ENCODE peak calls at places on chromosomes 2 and 18, in ten cellular contexts. R is breast epithelium, G is transverse colon, Q is spleen, H is stomach, I is sigmoid colon, L is K562, W is H1, C is SK-N-MC, V is GM12878. Y is an unnamed sample.

GRCh38 chr2:16727256-16727655 is 61.6 kb upstream of the CYRIA start:
- DNase-seq in G (no peak), I (no peak), Q (no peak), V (no peak), W (no peak), H (peak), R (no peak), C (no peak), L (no peak), Y (no peak)

GRCh38 chr2:215728504-215729065 is 284.8 kb downstream of the MREG start:
- DNase-seq in W (no peak), L (no peak), G (no peak), Q (no peak), R (no peak), H (no peak), C (no peak), V (peak), I (no peak), Y (no peak)

GRCh38 chr2:140627136-140627535 is 1503.7 kb downstream of the LRP1B start:
- DNase-seq in V (no peak), L (no peak), W (no peak), C (no peak), G (no peak), H (no peak), R (no peak), Q (no peak), I (no peak), Y (no peak)

GRCh38 chr2:172000696-172001361 is 1.1 kb downstream of the METAP1D start:
- DNase-seq in I (no peak), W (no peak), H (no peak), C (no peak), L (no peak), G (no peak), R (no peak), V (no peak), Q (no peak), Y (no peak)

GRCh38 chr18:56148373-56148772 is 490.0 kb downstream of the TXNL1 start:
- DNase-seq in I (no peak), C (no peak), Q (no peak), W (no peak), V (no peak), R (no peak), H (no peak), L (no peak), G (no peak), Y (no peak)

GRCh38 chr18:32470713-32471633 is at the start of gene GAREM1:
- DNase-seq in H (peak), R (peak), V (peak), G (peak), Q (peak), I (peak), W (peak), C (no peak), L (peak), Y (peak)

GRCh38 chr2:159904127-159904564 is 106.1 kb upstream of the CD302 start:
- DNase-seq in Q (peak), V (no peak), W (no peak), G (peak), H (no peak), I (no peak), C (no peak), R (no peak), L (no peak), Y (peak)

GRCh38 chr2:63632382-63632781 is 43.6 kb downstream of the MDH1 start:
- DNase-seq in Q (no peak), I (no peak), L (no peak), G (no peak), W (no peak), V (no peak), C (no peak), R (no peak), H (no peak), Y (no peak)

GRCh38 chr2:163735692-163736432 is at the start of gene FIGN:
- DNase-seq in W (peak), R (peak), Q (no peak), C (no peak), V (no peak), I (peak), H (peak), G (peak), L (no peak), Y (peak)

GRCh38 chr2:237431372-237431771 is 17.4 kb upstream of the COL6A3 start:
- DNase-seq in V (no peak), I (no peak), C (no peak), Q (no peak), W (no peak), L (no peak), R (no peak), G (no peak), H (no peak), Y (no peak)

GRCh38 chr2:68767031-68767961 is 32.7 kb downstream of the ARHGAP25 start:
- DNase-seq in W (no peak), R (no peak), C (no peak), V (no peak), I (no peak), G (peak), L (no peak), Q (peak), H (no peak), Y (no peak)

GRCh38 chr2:47271054-47272000 is 116.2 kb upstream of the STPG4 start:
- DNase-seq in C (no peak), L (no peak), W (no peak), V (no peak), Q (no peak), G (no peak), I (no peak), R (no peak), H (no peak), Y (no peak)

GRCh38 chr2:138180691-138181386 is 216.6 kb downstream of the HNMT start:
- DNase-seq in Q (no peak), W (no peak), H (no peak), I (no peak), L (no peak), G (no peak), C (no peak), R (no peak), V (no peak), Y (peak)

GRCh38 chr2:193990868-193991267 is 1666.2 kb upstream of the SLC39A10 start:
- DNase-seq in G (no peak), C (no peak), H (no peak), I (no peak), R (no peak), W (no peak), Q (no peak), L (no peak), V (no peak), Y (no peak)

GRCh38 chr2:149125031-149125725 is 86.7 kb downstream of the LYPD6B start:
- DNase-seq in G (peak), I (no peak), L (no peak), Q (no peak), C (no peak), R (no peak), W (no peak), V (no peak), H (peak), Y (peak)

GRCh38 chr2:100893753-100894530 is 74.0 kb downstream of the NPAS2 start:
- DNase-seq in C (no peak), W (no peak), L (peak), Q (no peak), G (no peak), H (no peak), I (no peak), R (no peak), V (peak), Y (no peak)

GRCh38 chr2:212141499-212141898 is 397.1 kb downstream of the ERBB4 start:
- DNase-seq in R (no peak), I (no peak), W (no peak), C (no peak), H (no peak), Q (no peak), L (no peak), V (no peak), G (no peak), Y (no peak)

GRCh38 chr18:27713037-27713726 is 463.7 kb downstream of the CDH2 start:
- DNase-seq in R (no peak), L (no peak), V (no peak), C (no peak), I (no peak), Q (no peak), W (no peak), G (no peak), H (no peak), Y (peak)

GRCh38 chr2:23545391-23545790 is 160.4 kb downstream of the KLHL29 start:
- DNase-seq in V (no peak), W (no peak), L (no peak), G (no peak), R (no peak), H (no peak), C (no peak), I (no peak), Q (no peak), Y (no peak)

GRCh38 chr2:165874445-165875039 is 79.0 kb downstream of the TTC21B start:
- DNase-seq in W (no peak), Q (no peak), H (no peak), V (peak), G (no peak), R (no peak), I (no peak), L (peak), C (peak), Y (peak)

GRCh38 chr2:64345998-64346397 is 108.0 kb upstream of the LGALSL start:
- DNase-seq in I (no peak), Q (no peak), V (no peak), C (no peak), G (no peak), R (no peak), L (no peak), H (no peak), W (no peak), Y (no peak)

GRCh38 chr18:30858562-30858961 is 184.0 kb downstream of the DSC3 start:
- DNase-seq in C (no peak), Q (no peak), R (no peak), H (no peak), W (no peak), G (no peak), V (no peak), L (no peak), I (no peak), Y (no peak)

GRCh38 chr18:30862900-30863299 is 179.6 kb downstream of the DSC3 start:
- DNase-seq in H (no peak), G (no peak), L (no peak), R (no peak), W (no peak), I (no peak), Q (no peak), V (no peak), C (no peak), Y (no peak)

GRCh38 chr18:30855762-30856161 is 186.8 kb downstream of the DSC3 start:
- DNase-seq in V (no peak), H (no peak), I (no peak), Q (no peak), C (no peak), R (no peak), L (no peak), W (no peak), G (no peak), Y (no peak)

DNA sequence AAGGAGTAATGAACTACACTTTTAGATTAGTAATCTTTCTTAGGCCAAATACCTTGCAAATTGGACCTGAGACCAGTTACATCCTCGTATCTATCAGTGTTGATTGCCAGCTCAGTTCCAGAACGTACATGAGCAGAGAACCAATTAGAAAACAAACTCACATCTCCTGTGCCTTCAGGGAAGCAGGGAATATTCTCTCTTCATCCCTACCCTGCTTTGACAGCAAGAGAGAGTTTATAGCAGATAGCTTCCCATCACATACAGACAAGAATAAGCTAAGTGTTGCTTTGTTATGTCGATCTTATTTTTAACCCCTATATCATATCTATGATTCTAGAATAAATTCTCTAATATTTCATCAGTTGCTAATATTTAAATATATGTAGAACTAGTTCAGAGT is 181.8 kb downstream of the DSC3 start:
- DNase-seq in Q (no peak), H (no peak), R (no peak), W (no peak), I (no peak), L (no peak), V (no peak), G (no peak), C (no peak), Y (no peak)
- TF ChIP-seq POLR2AphosphoS5 in Q (no peak), H (no peak), R (no peak), W (no peak), I (no peak), L (no peak), V (no peak), G (no peak), C (no peak), Y (no peak)

GRCh38 chr2:104434966-104435365 is 418.9 kb upstream of the POU3F3 start:
- DNase-seq in H (no peak), Q (no peak), R (no peak), C (no peak), V (no peak), L (no peak), I (no peak), W (no peak), G (no peak), Y (no peak)

GRCh38 chr2:104431701-104432121 is 422.2 kb upstream of the POU3F3 start:
- DNase-seq in L (no peak), V (no peak), I (no peak), C (no peak), R (no peak), H (no peak), W (no peak), Q (no peak), G (no peak), Y (no peak)

GRCh38 chr2:104434363-104434792 is 419.5 kb upstream of the POU3F3 start:
- DNase-seq in V (peak), L (no peak), C (no peak), H (peak), R (no peak), W (peak), I (no peak), G (peak), Q (no peak), Y (peak)

GRCh38 chr2:104432401-104432800 is 421.5 kb upstream of the POU3F3 start:
- DNase-seq in I (no peak), R (no peak), Q (no peak), H (no peak), G (no peak), C (no peak), W (no peak), L (no peak), V (no peak), Y (no peak)

DNA sequence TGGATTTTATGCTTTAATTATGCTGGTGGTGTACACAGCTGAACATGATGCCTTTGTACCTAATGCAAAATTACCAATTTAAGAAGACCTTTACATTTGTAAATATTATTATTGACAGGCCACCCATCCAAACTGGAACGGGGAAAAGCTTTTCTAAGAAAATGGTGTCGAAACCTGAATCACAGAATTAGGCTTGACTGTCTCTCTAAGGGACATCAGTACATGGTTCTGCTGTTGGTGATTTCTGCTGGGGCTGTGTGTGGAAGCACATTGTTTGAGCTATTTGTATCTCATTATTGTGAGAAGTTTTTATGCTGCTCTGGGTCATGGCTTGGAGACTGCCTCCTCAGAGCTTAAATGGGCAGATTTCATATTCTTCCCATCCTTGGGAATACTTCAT is 420.9 kb upstream of the POU3F3 start:
- DNase-seq in G (no peak), Q (no peak), L (no peak), R (no peak), I (no peak), V (no peak), W (no peak), H (no peak), C (no peak), Y (no peak)
- H3K4me3 ChIP-seq in G (no peak), Q (no peak), L (no peak), R (no peak), I (no peak), V (no peak), W (no peak), H (no peak), C (no peak), Y (no peak)

GRCh38 chr2:71157124-71157802 is 26.8 kb downstream of the MPHOSPH10 start:
- DNase-seq in G (peak), V (no peak), R (no peak), I (peak), H (peak), C (peak), Q (peak), L (peak), W (peak), Y (peak)
- H3K27ac ChIP-seq in G (peak), V (no peak), R (no peak), I (peak), H (no peak), C (no peak), Q (no peak), L (no peak), W (no peak), Y (no peak)

GRCh38 chr2:18639756-18640453 is 50.5 kb upstream of the NT5C1B start:
- DNase-seq in I (no peak), V (no peak), Q (no peak), C (no peak), L (no peak), R (no peak), H (no peak), G (no peak), W (no peak), Y (no peak)

GRCh38 chr2:18641823-18642222 is 52.5 kb upstream of the NT5C1B start:
- DNase-seq in G (no peak), L (no peak), Q (no peak), H (no peak), C (no peak), V (no peak), R (no peak), I (no peak), W (no peak), Y (no peak)

DNA sequence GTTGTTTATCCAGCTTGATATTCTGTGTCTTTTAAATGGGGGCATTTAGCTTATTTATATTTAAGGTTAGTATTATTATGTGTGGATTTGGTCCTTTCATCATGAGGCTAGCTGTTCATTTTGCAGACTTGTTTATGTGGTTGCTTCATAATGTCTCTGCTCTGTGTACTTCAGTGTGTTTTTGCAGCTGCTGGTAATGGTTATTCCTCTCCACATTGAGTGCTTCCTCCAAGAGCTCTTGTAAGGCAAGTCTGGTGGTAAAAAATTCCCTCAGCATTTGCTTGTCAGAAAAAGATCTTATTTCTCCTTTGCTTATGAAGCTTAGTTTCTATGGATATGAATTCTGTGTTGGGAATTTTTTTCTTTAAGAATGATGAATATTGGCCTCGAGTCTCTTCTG is 47.8 kb upstream of the NT5C1B start:
- DNase-seq in L (no peak), H (no peak), C (no peak), V (no peak), G (no peak), Q (no peak), I (no peak), R (no peak), W (no peak), Y (no peak)
- TF ChIP-seq POLR2AphosphoS5 in L (no peak), H (no peak), C (no peak), V (no peak), G (no peak), Q (no peak), I (no peak), R (no peak), W (no peak), Y (no peak)

GRCh38 chr2:143152219-143152618 is 23.0 kb downstream of the ARHGAP15 start:
- DNase-seq in I (no peak), Q (no peak), C (no peak), R (no peak), V (no peak), W (no peak), G (no peak), H (no peak), L (no peak), Y (no peak)

GRCh38 chr2:143145056-143145455 is 15.8 kb downstream of the ARHGAP15 start:
- DNase-seq in V (no peak), L (no peak), H (no peak), Q (no peak), G (no peak), I (no peak), W (no peak), R (no peak), C (no peak), Y (no peak)

GRCh38 chr2:143150287-143150686 is 21.1 kb downstream of the ARHGAP15 start:
- DNase-seq in L (no peak), Q (no peak), R (no peak), W (no peak), I (no peak), H (no peak), V (no peak), G (no peak), C (no peak), Y (no peak)

GRCh38 chr2:143151111-143151752 is 22.0 kb downstream of the ARHGAP15 start:
- DNase-seq in R (no peak), V (no peak), Q (no peak), W (no peak), G (no peak), H (no peak), L (no peak), C (no peak), I (no peak), Y (no peak)

DNA sequence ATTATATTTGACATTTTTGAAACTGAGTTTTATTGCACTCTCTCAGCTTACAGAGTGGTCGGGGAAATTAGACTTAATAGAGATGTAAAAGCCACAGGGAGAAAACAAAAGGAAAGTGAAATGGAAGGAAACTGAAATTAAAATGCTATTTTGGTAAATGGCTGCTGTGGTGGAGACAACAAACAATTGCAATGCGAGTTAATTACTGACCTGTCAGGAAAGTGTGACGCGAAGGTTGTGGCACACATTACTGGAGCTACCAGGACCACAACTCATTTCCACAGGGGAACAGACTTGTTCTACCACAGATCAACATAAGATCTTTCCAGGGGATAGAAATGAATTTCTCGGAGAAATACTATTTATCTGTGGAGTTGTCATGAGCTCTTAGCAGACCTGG is 19.5 kb downstream of the ARHGAP15 start:
- DNase-seq in H (no peak), I (no peak), G (no peak), L (no peak), W (no peak), C (no peak), R (no peak), V (no peak), Q (no peak), Y (no peak)
- H3K4me3 ChIP-seq in H (no peak), I (no peak), G (no peak), L (no peak), W (no peak), C (no peak), R (no peak), V (peak), Q (no peak), Y (no peak)

DNA sequence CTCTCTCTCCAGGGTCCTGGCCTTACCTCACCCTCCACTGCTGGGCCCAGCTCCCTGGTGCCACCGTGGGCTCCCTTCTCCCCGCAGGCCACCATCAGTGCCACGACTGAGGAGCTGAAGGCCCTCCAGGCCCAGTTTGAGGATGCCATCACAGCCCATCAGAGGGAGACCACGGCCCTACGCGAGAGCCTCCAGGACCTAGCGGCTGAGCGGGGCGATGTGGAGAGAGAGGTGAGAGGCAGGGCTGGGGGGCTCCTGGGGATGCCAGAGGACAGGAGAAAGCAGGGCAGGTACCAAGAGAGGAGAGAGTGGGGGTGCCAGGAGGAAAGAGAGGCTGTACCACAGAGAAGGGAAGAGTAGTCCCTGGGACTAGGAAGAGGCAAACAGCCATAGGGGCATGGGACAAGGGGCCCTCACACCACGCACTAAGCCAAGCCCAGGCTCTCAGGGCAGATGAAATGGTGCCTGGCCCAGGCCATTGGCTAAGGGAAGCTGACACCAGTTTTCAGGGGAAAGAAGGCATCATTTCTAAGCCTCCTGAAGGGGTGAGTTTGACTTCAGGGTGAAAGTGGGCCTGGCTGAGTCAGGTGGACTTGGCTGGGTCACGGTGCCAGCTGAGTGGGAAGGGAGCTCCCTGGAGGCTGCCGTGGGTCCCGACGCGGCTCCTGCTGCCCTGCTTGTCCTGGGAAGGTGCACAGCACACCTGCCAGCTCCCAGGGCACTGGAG is 39.0 kb upstream of the SNED1 start:
- DNase-seq in Q (peak), W (no peak), V (no peak), I (peak), R (peak), G (no peak), H (peak), C (no peak), L (no peak), Y (no peak)
- H3K27ac ChIP-seq in Q (peak), W (no peak), V (no peak), I (no peak), R (peak), G (no peak), H (no peak), C (no peak), L (no peak), Y (no peak)

Y was measured in GM23338.